ENCODE peak calls at places on chromosome 14, in six cellular contexts. One of them, this sample, is unnamed.

GRCh38 chr14:93925374-93925895 is 1.7 kb upstream of the FAM181A start:
- DNase-seq in HCT116: no peak
- DNase-seq in HepG2: no peak
- DNase-seq in H1: no peak
- DNase-seq in K562: no peak
- DNase-seq in GM12878: no peak
- DNase-seq in this sample: no peak

GRCh38 chr14:38212996-38213395 is 5.3 kb downstream of the SSTR1 start:
- DNase-seq in H1: no peak
- DNase-seq in HepG2: no peak
- DNase-seq in GM12878: no peak
- DNase-seq in K562: no peak
- DNase-seq in HCT116: no peak
- DNase-seq in this sample: no peak

GRCh38 chr14:101705733-101706508 is 55.6 kb upstream of the PPP2R5C start:
- DNase-seq in H1: no peak
- DNase-seq in GM12878: no peak
- DNase-seq in HCT116: no peak
- DNase-seq in K562: no peak
- DNase-seq in HepG2: no peak
- DNase-seq in this sample: peak

GRCh38 chr14:92532490-92533163 is 19.0 kb downstream of the RIN3 start:
- DNase-seq in K562: no peak
- DNase-seq in HepG2: no peak
- DNase-seq in H1: no peak
- DNase-seq in HCT116: no peak
- DNase-seq in GM12878: no peak
- DNase-seq in this sample: no peak

GRCh38 chr14:32682219-32682618 is 256.5 kb upstream of the NPAS3 start:
- DNase-seq in K562: no peak
- DNase-seq in GM12878: no peak
- DNase-seq in H1: no peak
- DNase-seq in HCT116: no peak
- DNase-seq in HepG2: no peak
- DNase-seq in this sample: no peak

GRCh38 chr14:78967111-78967809 is 797.1 kb downstream of the NRXN3 start:
- DNase-seq in HCT116: no peak
- DNase-seq in HepG2: no peak
- DNase-seq in K562: no peak
- DNase-seq in H1: no peak
- DNase-seq in GM12878: no peak
- DNase-seq in this sample: no peak

GRCh38 chr14:103697601-103698379 is 17.5 kb downstream of the XRCC3 start:
- DNase-seq in HCT116: no peak
- DNase-seq in HepG2: no peak
- DNase-seq in K562: no peak
- DNase-seq in H1: no peak
- DNase-seq in GM12878: no peak
- DNase-seq in this sample: no peak

GRCh38 chr14:73025544-73025943 is 1.4 kb downstream of the ZFYVE1 start:
- DNase-seq in GM12878: no peak
- DNase-seq in K562: peak
- DNase-seq in H1: no peak
- DNase-seq in HCT116: no peak
- DNase-seq in HepG2: no peak
- DNase-seq in this sample: no peak

GRCh38 chr14:101062065-101062450 is 158.5 kb upstream of the RTL1 start:
- DNase-seq in HCT116: no peak
- DNase-seq in HepG2: no peak
- DNase-seq in GM12878: no peak
- DNase-seq in H1: no peak
- DNase-seq in K562: no peak
- DNase-seq in this sample: no peak

GRCh38 chr14:83842536-83842935 is 1687.4 kb upstream of the FLRT2 start:
- DNase-seq in HepG2: no peak
- DNase-seq in HCT116: no peak
- DNase-seq in GM12878: no peak
- DNase-seq in H1: no peak
- DNase-seq in K562: no peak
- DNase-seq in this sample: no peak

GRCh38 chr14:76777721-76778120 is 16.5 kb downstream of the VASH1 start:
- DNase-seq in HCT116: no peak
- DNase-seq in K562: no peak
- DNase-seq in GM12878: no peak
- DNase-seq in H1: no peak
- DNase-seq in HepG2: no peak
- DNase-seq in this sample: no peak

GRCh38 chr14:79514700-79515099 is 696.6 kb downstream of the DIO2 start:
- DNase-seq in H1: no peak
- DNase-seq in HCT116: no peak
- DNase-seq in HepG2: no peak
- DNase-seq in K562: no peak
- DNase-seq in GM12878: no peak
- DNase-seq in this sample: no peak

GRCh38 chr14:100526632-100527031 is 60.6 kb downstream of the BEGAIN start:
- DNase-seq in H1: no peak
- DNase-seq in GM12878: no peak
- DNase-seq in HCT116: no peak
- DNase-seq in HepG2: no peak
- DNase-seq in K562: no peak
- DNase-seq in this sample: peak

GRCh38 chr14:20381341-20381740 is 32.0 kb downstream of the TEP1 start:
- DNase-seq in HepG2: no peak
- DNase-seq in K562: no peak
- DNase-seq in HCT116: no peak
- DNase-seq in GM12878: no peak
- DNase-seq in H1: no peak
- DNase-seq in this sample: no peak

GRCh38 chr14:99479903-99480855 is 480 bp downstream of the SETD3 start:
- DNase-seq in GM12878: no peak
- DNase-seq in HepG2: peak
- DNase-seq in K562: peak
- DNase-seq in HCT116: peak
- DNase-seq in H1: no peak
- DNase-seq in this sample: peak

GRCh38 chr14:81176224-81176623 is 44.5 kb downstream of the GTF2A1 start:
- DNase-seq in GM12878: no peak
- DNase-seq in HCT116: no peak
- DNase-seq in K562: no peak
- DNase-seq in HepG2: no peak
- DNase-seq in H1: no peak
- DNase-seq in this sample: no peak

GRCh38 chr14:101404426-101405170 is 156.7 kb upstream of the DIO3 start:
- DNase-seq in HepG2: no peak
- DNase-seq in HCT116: no peak
- DNase-seq in GM12878: no peak
- DNase-seq in K562: no peak
- DNase-seq in H1: no peak
- DNase-seq in this sample: peak

GRCh38 chr14:29926701-29927595 is 699 bp downstream of the PRKD1 start:
- DNase-seq in K562: no peak
- DNase-seq in H1: no peak
- DNase-seq in GM12878: no peak
- DNase-seq in HCT116: no peak
- DNase-seq in HepG2: peak
- DNase-seq in this sample: peak

GRCh38 chr14:44963775-44964380 is 1.9 kb downstream of the TOGARAM1 start:
- DNase-seq in HCT116: no peak
- DNase-seq in K562: peak
- DNase-seq in HepG2: peak
- DNase-seq in H1: no peak
- DNase-seq in GM12878: no peak
- DNase-seq in this sample: no peak
- TF ChIP-seq SP1 in HCT116: no peak
- TF ChIP-seq SP1 in K562: no peak
- TF ChIP-seq SP1 in HepG2: no peak
- TF ChIP-seq SP1 in H1: no peak
- TF ChIP-seq SP1 in GM12878: no peak
- TF ChIP-seq SP1 in this sample: no peak

GRCh38 chr14:43793579-43793978 is 713.5 kb downstream of the FSCB start:
- DNase-seq in HCT116: no peak
- DNase-seq in H1: no peak
- DNase-seq in HepG2: peak
- DNase-seq in GM12878: no peak
- DNase-seq in K562: no peak
- DNase-seq in this sample: no peak

GRCh38 chr14:43790681-43791080 is 716.4 kb downstream of the FSCB start:
- DNase-seq in HCT116: no peak
- DNase-seq in GM12878: no peak
- DNase-seq in K562: no peak
- DNase-seq in H1: no peak
- DNase-seq in HepG2: no peak
- DNase-seq in this sample: no peak

GRCh38 chr14:43792980-43793379 is 714.1 kb downstream of the FSCB start:
- DNase-seq in H1: no peak
- DNase-seq in GM12878: no peak
- DNase-seq in HCT116: no peak
- DNase-seq in K562: no peak
- DNase-seq in HepG2: no peak
- DNase-seq in this sample: no peak

DNA sequence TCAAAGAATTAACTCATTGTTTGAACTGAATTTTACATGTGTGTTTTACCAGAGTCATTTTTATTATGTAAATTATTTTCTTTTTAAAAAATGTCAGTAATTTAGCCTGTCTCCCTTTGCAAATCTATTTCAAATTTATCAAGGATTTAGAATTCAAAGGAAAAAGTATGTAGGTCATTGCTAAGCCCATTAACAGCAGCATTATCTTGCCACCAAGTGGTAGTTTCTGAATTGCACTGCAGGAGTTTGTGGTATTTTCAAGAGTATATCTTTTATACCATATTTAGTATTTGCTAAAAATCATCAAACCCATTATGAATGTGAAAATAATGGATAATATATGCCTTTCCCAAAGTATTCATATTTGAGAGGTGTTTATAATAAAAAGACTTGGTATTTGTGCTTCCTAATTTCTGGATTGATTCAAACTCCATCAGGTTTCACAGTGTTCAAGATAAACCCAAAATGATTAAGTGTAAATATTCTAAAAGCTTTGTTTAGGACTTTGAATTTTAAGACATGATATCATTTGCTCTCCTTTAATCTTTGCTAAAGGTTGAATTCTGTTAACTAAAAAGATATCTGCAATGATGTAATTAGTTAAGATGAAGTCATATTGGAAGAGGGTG is 711.4 kb downstream of the FSCB start:
- DNase-seq in GM12878: no peak
- DNase-seq in H1: no peak
- DNase-seq in K562: no peak
- DNase-seq in HepG2: peak
- DNase-seq in HCT116: no peak
- DNase-seq in this sample: no peak
- TF ChIP-seq CTCF in GM12878: no peak
- TF ChIP-seq CTCF in H1: peak
- TF ChIP-seq CTCF in K562: no peak
- TF ChIP-seq CTCF in HepG2: peak
- TF ChIP-seq CTCF in HCT116: no peak
- TF ChIP-seq CTCF in this sample: no peak

GRCh38 chr14:64693766-64694165 is 10.5 kb upstream of the PLEKHG3 start:
- DNase-seq in K562: no peak
- DNase-seq in GM12878: no peak
- DNase-seq in H1: no peak
- DNase-seq in HepG2: no peak
- DNase-seq in HCT116: no peak
- DNase-seq in this sample: no peak
- TF ChIP-seq SP1 in K562: no peak
- TF ChIP-seq SP1 in GM12878: no peak
- TF ChIP-seq SP1 in H1: no peak
- TF ChIP-seq SP1 in HepG2: no peak
- TF ChIP-seq SP1 in HCT116: no peak
- TF ChIP-seq SP1 in this sample: no peak

DNA sequence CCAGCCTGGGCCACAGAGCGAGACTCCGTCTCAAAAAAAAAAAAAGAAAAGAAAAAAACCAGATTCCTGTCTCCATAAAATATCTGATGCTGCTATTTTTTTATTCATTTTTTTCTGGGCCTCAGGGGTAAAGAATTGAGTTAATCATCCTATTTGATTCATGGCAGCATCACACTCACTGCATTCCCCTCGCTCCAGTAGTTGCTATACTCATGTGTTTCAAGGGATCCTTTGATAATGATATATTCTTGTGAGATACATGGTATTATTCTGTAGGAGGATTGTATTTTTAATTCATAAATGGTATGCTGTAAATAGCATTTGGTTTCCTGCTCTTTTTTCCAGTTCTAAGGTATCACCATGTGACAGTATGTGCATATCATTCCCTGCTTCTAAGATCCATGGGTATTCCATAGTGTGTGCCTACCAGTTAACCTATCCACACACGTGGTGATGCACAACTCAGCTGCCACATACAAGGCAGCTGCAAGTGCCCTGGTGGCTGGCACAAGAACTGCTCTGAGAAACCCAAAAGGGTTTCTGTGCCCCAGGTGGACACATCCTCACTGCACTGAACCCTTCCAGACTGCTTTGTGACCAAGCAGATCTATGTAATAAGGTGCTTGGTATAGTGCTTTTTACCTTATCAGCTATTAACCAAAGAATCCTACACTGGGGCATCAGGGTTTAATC is 74.7 kb downstream of the ZFP36L1 start:
- DNase-seq in GM12878: no peak
- DNase-seq in HepG2: no peak
- DNase-seq in K562: no peak
- DNase-seq in H1: no peak
- DNase-seq in HCT116: peak
- DNase-seq in this sample: no peak
- TF ChIP-seq CTCF in GM12878: no peak
- TF ChIP-seq CTCF in HepG2: no peak
- TF ChIP-seq CTCF in K562: no peak
- TF ChIP-seq CTCF in H1: peak
- TF ChIP-seq CTCF in HCT116: no peak
- TF ChIP-seq CTCF in this sample: no peak

This sample was measured in WTC11.